ENCODE peak calls at places on chromosome 9, in ten cellular contexts. M is iPS DF 6.9, D is right lobe of liver, P is cardiac muscle cell, E is lung, O is body of pancreas, Y is tibial artery, Q is endodermal cell, J is H9, N is left lung. A is an unnamed sample.

GRCh38 chr9:70789086-70789485 is 332.3 kb downstream of the TRPM3 start:
- DNase-seq in N (no peak), P (no peak), E (no peak), O (no peak), Y (no peak), Q (no peak), J (no peak), M (no peak), D (no peak), A (no peak)

GRCh38 chr9:116074658-116075057 is 78.9 kb upstream of the PAPPA start:
- DNase-seq in D (no peak), J (no peak), O (no peak), M (no peak), P (no peak), E (no peak), Q (no peak), Y (no peak), N (no peak), A (no peak)

GRCh38 chr9:75953218-75953617 is 62.7 kb downstream of the PCSK5 start:
- DNase-seq in E (no peak), M (no peak), P (no peak), Y (no peak), Q (no peak), J (no peak), O (no peak), N (no peak), D (peak; percentile 54), A (no peak)

GRCh38 chr9:35484406-35484805 is 5.5 kb upstream of the RUSC2 start:
- DNase-seq in E (no peak), P (no peak), N (no peak), D (no peak), O (no peak), J (no peak), Q (no peak), Y (no peak), M (no peak), A (no peak)

GRCh38 chr9:92332577-92333287 is 7.0 kb downstream of the CENPP start:
- DNase-seq in Y (no peak), M (no peak), Q (no peak), P (no peak), O (no peak), J (no peak), D (no peak), E (no peak), N (no peak), A (no peak)

GRCh38 chr9:14868772-14869583 is 41.2 kb downstream of the FREM1 start:
- DNase-seq in M (no peak), Y (no peak), E (no peak), D (no peak), N (no peak), J (no peak), O (no peak), Q (no peak), P (peak; percentile 15), A (no peak)

GRCh38 chr9:132726561-132727150 is 56.4 kb downstream of the GTF3C4 start:
- DNase-seq in J (no peak), P (no peak), Q (peak; percentile 18), M (no peak), N (no peak), Y (peak; percentile 15), D (no peak), E (no peak), O (no peak), A (peak; percentile 14)

GRCh38 chr9:124000784-124001444 is 10.7 kb upstream of the LHX2 start:
- DNase-seq in D (no peak), M (no peak), Y (peak; percentile 32), Q (no peak), J (no peak), P (no peak), O (no peak), E (no peak), N (no peak), A (peak; percentile 19)

GRCh38 chr9:83274787-83275186 is 211.8 kb upstream of the RASEF start:
- DNase-seq in N (no peak), E (no peak), J (no peak), O (no peak), Q (no peak), M (no peak), Y (no peak), D (no peak), P (no peak), A (no peak)

GRCh38 chr9:33320568-33321261 is 30.4 kb downstream of the NFX1 start:
- DNase-seq in Q (no peak), J (no peak), Y (no peak), E (peak; percentile 32), D (no peak), P (no peak), M (no peak), O (no peak), N (no peak), A (no peak)

GRCh38 chr9:70488098-70488792 is 73.8 kb upstream of the KLF9 start:
- DNase-seq in J (no peak), D (no peak), N (no peak), M (no peak), Y (no peak), P (no peak), O (no peak), E (no peak), Q (no peak), A (no peak)

GRCh38 chr9:78369644-78370219 is 72.8 kb downstream of the PSAT1 start:
- DNase-seq in P (peak; percentile 87), O (peak; percentile 79), E (peak; percentile 47), Y (no peak), M (peak; percentile 85), J (peak; percentile 86), D (peak; percentile 75), Q (peak; percentile 95), N (peak; percentile 81), A (peak; percentile 83)

DNA sequence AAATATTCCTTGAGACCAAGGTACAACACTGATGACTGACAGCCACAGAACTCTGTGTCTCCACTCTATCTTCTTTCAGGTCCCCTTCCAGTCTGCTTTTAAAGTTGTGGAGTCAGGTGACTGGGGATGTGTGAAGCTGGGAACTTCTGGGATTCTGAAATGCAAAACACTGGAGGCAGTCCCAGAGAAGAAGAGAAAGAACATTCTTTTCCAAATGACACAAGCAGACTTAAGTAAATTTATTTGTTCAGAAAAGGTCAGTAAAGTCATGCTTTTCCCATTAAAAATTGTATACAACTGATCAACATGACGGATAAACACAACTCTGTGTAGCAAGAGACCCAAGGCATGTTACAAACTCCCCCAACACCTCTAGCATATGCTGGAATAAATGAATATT is 92.5 kb upstream of the IFNK start:
- DNase-seq in P (no peak), N (no peak), Y (no peak), J (no peak), O (no peak), D (no peak), E (no peak), M (no peak), Q (no peak), A (no peak)
- H3K4me1 ChIP-seq in P (peaks cover 31% of the 10 kb centered on the region), N (no peaks in the 10 kb centered on the region), Y (peaks cover 41% of the 10 kb centered on the region), J (peaks cover 21% of the 10 kb centered on the region), O (peaks cover 59% of the 10 kb centered on the region), D (no peaks in the 10 kb centered on the region), E (peaks cover 8% of the 10 kb centered on the region), M (peaks cover 14% of the 10 kb centered on the region), Q (peaks cover 4% of the 10 kb centered on the region), A (peaks cover 15% of the 10 kb centered on the region)

GRCh38 chr9:4141201-4141750 is 158.6 kb downstream of the GLIS3 start:
- DNase-seq in M (no peak), J (no peak), Q (no peak), E (no peak), O (no peak), N (no peak), Y (no peak), D (no peak), P (no peak), A (no peak)

GRCh38 chr9:4145482-4145881 is 154.4 kb downstream of the GLIS3 start:
- DNase-seq in D (no peak), N (no peak), Y (no peak), P (no peak), E (no peak), J (no peak), O (no peak), M (no peak), Q (no peak), A (no peak)

GRCh38 chr9:4144869-4145268 is 155.0 kb downstream of the GLIS3 start:
- DNase-seq in O (no peak), M (no peak), N (no peak), E (no peak), J (no peak), D (no peak), P (no peak), Y (no peak), Q (no peak), A (no peak)

GRCh38 chr9:4146293-4146692 is 153.6 kb downstream of the GLIS3 start:
- DNase-seq in Y (no peak), M (no peak), E (no peak), D (no peak), N (no peak), J (no peak), O (no peak), P (no peak), Q (no peak), A (no peak)

GRCh38 chr9:4143951-4144717 is 155.7 kb downstream of the GLIS3 start:
- DNase-seq in O (no peak), D (no peak), P (no peak), M (no peak), N (no peak), Q (peak; percentile 48), Y (no peak), J (no peak), E (no peak), A (no peak)
- H3K4me1 ChIP-seq in O (peaks cover 32% of the 10 kb centered on the region), D (no peaks in the 10 kb centered on the region), P (peaks cover 4% of the 10 kb centered on the region), M (no peaks in the 10 kb centered on the region), N (no peaks in the 10 kb centered on the region), Q (peaks cover 22% of the 10 kb centered on the region), Y (peaks cover 28% of the 10 kb centered on the region), J (no peaks in the 10 kb centered on the region), E (peaks cover 3% of the 10 kb centered on the region), A (no peaks in the 10 kb centered on the region)

DNA sequence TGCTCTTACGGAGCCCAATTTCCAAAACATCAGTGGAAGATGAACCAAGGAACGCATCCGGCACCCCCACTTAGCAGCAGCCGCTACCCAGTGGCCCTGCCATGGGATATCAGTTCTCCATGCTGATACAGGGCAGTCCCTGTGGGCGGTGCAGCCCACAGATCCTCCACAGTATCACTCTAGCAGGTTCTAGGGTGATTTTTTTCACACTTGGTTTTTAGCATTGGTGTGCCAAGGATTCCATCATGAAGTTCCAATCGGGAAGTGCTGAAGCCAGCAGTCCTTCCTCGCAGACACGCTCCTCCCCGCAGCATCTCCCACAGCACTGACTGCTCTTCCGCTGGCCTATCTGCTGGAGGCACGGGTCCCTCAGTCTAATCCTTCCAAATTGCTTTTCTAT is 261.9 kb downstream of the SYK start:
- DNase-seq in E (no peak), P (no peak), Y (no peak), N (no peak), M (no peak), O (no peak), J (no peak), D (no peak), Q (no peak), A (no peak)
- H3K4me1 ChIP-seq in E (no peaks in the 10 kb centered on the region), P (no peaks in the 10 kb centered on the region), Y (peaks cover 23% of the 10 kb centered on the region), N (peaks cover 36% of the 10 kb centered on the region), M (no peaks in the 10 kb centered on the region), O (peaks cover 8% of the 10 kb centered on the region), J (no peaks in the 10 kb centered on the region), D (no peaks in the 10 kb centered on the region), Q (peaks cover 6% of the 10 kb centered on the region), A (peaks cover 7% of the 10 kb centered on the region)

DNA sequence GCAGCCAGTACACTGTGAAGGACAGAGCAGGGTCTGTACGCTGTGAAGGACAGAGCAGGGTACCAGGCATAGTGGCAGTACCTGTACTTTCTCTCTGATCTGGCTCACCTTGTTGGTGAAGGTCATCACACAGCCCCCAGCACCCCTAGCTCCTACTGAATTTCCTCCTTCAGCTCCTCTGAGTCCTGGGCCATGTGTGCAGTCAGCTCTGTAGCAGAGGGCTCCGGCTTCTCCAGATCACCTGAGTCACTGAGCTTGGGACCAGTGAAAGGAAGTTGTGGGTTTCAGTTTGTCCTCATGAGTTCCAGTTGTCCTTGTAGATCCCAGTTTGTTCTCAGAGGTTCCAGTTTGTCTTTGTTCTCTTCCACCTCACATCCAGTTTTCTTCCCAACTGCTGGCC is 5.5 kb downstream of the NUDT2 start:
- DNase-seq in P (no peak), J (no peak), Q (peak; percentile 59), O (no peak), N (no peak), Y (no peak), M (no peak), D (no peak), E (no peak), A (no peak)
- H3K4me1 ChIP-seq in P (no peaks in the 10 kb centered on the region), J (peaks cover 8% of the 10 kb centered on the region), Q (peaks cover 12% of the 10 kb centered on the region), O (peaks cover 36% of the 10 kb centered on the region), N (peaks cover 13% of the 10 kb centered on the region), Y (peaks cover 10% of the 10 kb centered on the region), M (no peaks in the 10 kb centered on the region), D (no peaks in the 10 kb centered on the region), E (no peaks in the 10 kb centered on the region), A (peaks cover 12% of the 10 kb centered on the region)